ENCODE peak calls at places on chromosomes 2 and 18, in six cellular contexts. F is Ammon's horn; P is GM12891; I is adipocyte; C is B cell; D is stimulated activated CD4-positive, alpha-beta T cell treated with anti-CD3 and anti-CD28 coated beads, Interleukin-1b, Interleukin-23, amount 100 ng/mL, for 48 hours. W is an unnamed sample.

GRCh38 chr18:3596324-3597158 is 146.6 kb downstream of the TGIF1 start:
- DNase-seq in D (peak), F (peak), I (no peak), C (peak), P (no peak), W (peak)

GRCh38 chr2:86185517-86186212 is 9.6 kb downstream of the IMMT start:
- DNase-seq in F (no peak), I (no peak), C (no peak), D (no peak), P (no peak), W (no peak)

GRCh38 chr2:195820373-195820772 is 163.3 kb downstream of the SLC39A10 start:
- DNase-seq in D (no peak), F (no peak), C (no peak), P (no peak), I (peak), W (no peak)

GRCh38 chr2:236887519-236887918 is 198.2 kb upstream of the COPS8 start:
- DNase-seq in C (no peak), P (no peak), D (no peak), F (no peak), I (peak), W (no peak)

GRCh38 chr2:24836206-24836605 is 43.0 kb downstream of the CENPO start:
- DNase-seq in D (no peak), F (no peak), P (no peak), C (no peak), I (no peak), W (no peak)

GRCh38 chr18:23209031-23209430 is 73.7 kb downstream of the CABLES1 start:
- DNase-seq in F (no peak), I (peak), P (no peak), C (no peak), D (peak), W (no peak)

GRCh38 chr2:197889041-197889440 is 84.6 kb downstream of the PLCL1 start:
- DNase-seq in I (peak), C (no peak), P (peak), F (peak), D (peak), W (peak)

GRCh38 chr18:2402084-2402483 is 169.2 kb downstream of the METTL4 start:
- DNase-seq in I (peak), P (no peak), F (no peak), C (no peak), D (no peak), W (no peak)

GRCh38 chr2:202378001-202378400 is 1.9 kb downstream of the BMPR2 start:
- DNase-seq in I (peak), F (no peak), D (no peak), P (no peak), C (no peak), W (no peak)

GRCh38 chr18:74733592-74733991 is 135.9 kb downstream of the ZNF407 start:
- DNase-seq in I (no peak), D (no peak), F (no peak), P (no peak), C (no peak), W (no peak)

GRCh38 chr2:112942654-112943002 is 31.7 kb downstream of the IL37 start:
- DNase-seq in C (no peak), I (peak), P (no peak), D (no peak), F (no peak), W (no peak)

GRCh38 chr2:141557329-141558098 is 573.3 kb downstream of the LRP1B start:
- DNase-seq in I (peak), C (no peak), D (no peak), P (no peak), F (no peak), W (peak)

GRCh38 chr2:73984922-73985317 is 210 bp downstream of the TET3 start:
- DNase-seq in I (peak), D (peak), F (no peak), C (no peak), P (peak), W (peak)

GRCh38 chr2:208369091-208369490 is 37.5 kb upstream of the PTH2R start:
- DNase-seq in I (no peak), D (no peak), C (no peak), P (no peak), F (no peak), W (no peak)

W was measured in Daoy.